ENCODE peak calls at places on chromosomes 1 and 21, in nine cellular contexts. One of them, this sample, is unnamed.

GRCh38 chr21:25563399-25564116 is 43.7 kb downstream of the MRPL39 start:
- DNase-seq in nephron progenitor cell: no peak
- DNase-seq in T1000: no peak
- DNase-seq in cardiac muscle cell: no peak
- DNase-seq in naive thymus-derived CD8-positive, alpha-beta T cell: peak
- DNase-seq in HS-5: no peak
- DNase-seq in kidney tubule cell: no peak
- DNase-seq in T-cell: no peak
- DNase-seq in activated CD4-positive, alpha-beta T cell treated with anti-CD3 and anti-CD28 coated beads, Interleukin-2, amount 50 U/mL, for 24 hours: no peak
- DNase-seq in this sample: no peak

GRCh38 chr1:176199707-176200106 is 7.4 kb downstream of the COP1 start:
- DNase-seq in nephron progenitor cell: no peak
- DNase-seq in T1000: no peak
- DNase-seq in cardiac muscle cell: no peak
- DNase-seq in naive thymus-derived CD8-positive, alpha-beta T cell: no peak
- DNase-seq in HS-5: no peak
- DNase-seq in kidney tubule cell: no peak
- DNase-seq in T-cell: no peak
- DNase-seq in activated CD4-positive, alpha-beta T cell treated with anti-CD3 and anti-CD28 coated beads, Interleukin-2, amount 50 U/mL, for 24 hours: no peak
- DNase-seq in this sample: no peak

GRCh38 chr1:41811051-41811795 is 107.5 kb downstream of the HIVEP3 start:
- DNase-seq in nephron progenitor cell: no peak
- DNase-seq in T1000: no peak
- DNase-seq in cardiac muscle cell: no peak
- DNase-seq in naive thymus-derived CD8-positive, alpha-beta T cell: no peak
- DNase-seq in HS-5: no peak
- DNase-seq in kidney tubule cell: no peak
- DNase-seq in T-cell: no peak
- DNase-seq in activated CD4-positive, alpha-beta T cell treated with anti-CD3 and anti-CD28 coated beads, Interleukin-2, amount 50 U/mL, for 24 hours: no peak
- DNase-seq in this sample: no peak

GRCh38 chr1:210645582-210646257 is 317.0 kb downstream of the HHAT start:
- DNase-seq in nephron progenitor cell: no peak
- DNase-seq in T1000: no peak
- DNase-seq in cardiac muscle cell: no peak
- DNase-seq in naive thymus-derived CD8-positive, alpha-beta T cell: no peak
- DNase-seq in HS-5: no peak
- DNase-seq in kidney tubule cell: no peak
- DNase-seq in T-cell: no peak
- DNase-seq in activated CD4-positive, alpha-beta T cell treated with anti-CD3 and anti-CD28 coated beads, Interleukin-2, amount 50 U/mL, for 24 hours: no peak
- DNase-seq in this sample: no peak

GRCh38 chr1:156268336-156268735 is 14.3 kb downstream of the SMG5 start:
- DNase-seq in nephron progenitor cell: no peak
- DNase-seq in T1000: no peak
- DNase-seq in cardiac muscle cell: no peak
- DNase-seq in naive thymus-derived CD8-positive, alpha-beta T cell: no peak
- DNase-seq in HS-5: no peak
- DNase-seq in kidney tubule cell: no peak
- DNase-seq in T-cell: no peak
- DNase-seq in activated CD4-positive, alpha-beta T cell treated with anti-CD3 and anti-CD28 coated beads, Interleukin-2, amount 50 U/mL, for 24 hours: no peak
- DNase-seq in this sample: no peak

GRCh38 chr1:154961207-154961496 is 430 bp downstream of the PYGO2 start:
- DNase-seq in nephron progenitor cell: peak
- DNase-seq in T1000: no peak
- DNase-seq in cardiac muscle cell: no peak
- DNase-seq in naive thymus-derived CD8-positive, alpha-beta T cell: no peak
- DNase-seq in HS-5: no peak
- DNase-seq in kidney tubule cell: no peak
- DNase-seq in T-cell: no peak
- DNase-seq in activated CD4-positive, alpha-beta T cell treated with anti-CD3 and anti-CD28 coated beads, Interleukin-2, amount 50 U/mL, for 24 hours: no peak
- DNase-seq in this sample: no peak

GRCh38 chr1:20093940-20094391 is 24.0 kb downstream of the PLA2G5 start:
- DNase-seq in nephron progenitor cell: no peak
- DNase-seq in T1000: no peak
- DNase-seq in cardiac muscle cell: no peak
- DNase-seq in naive thymus-derived CD8-positive, alpha-beta T cell: no peak
- DNase-seq in HS-5: no peak
- DNase-seq in kidney tubule cell: no peak
- DNase-seq in T-cell: no peak
- DNase-seq in activated CD4-positive, alpha-beta T cell treated with anti-CD3 and anti-CD28 coated beads, Interleukin-2, amount 50 U/mL, for 24 hours: no peak
- DNase-seq in this sample: no peak

GRCh38 chr1:16088996-16089395 is 15.5 kb upstream of the FAM131C start:
- DNase-seq in nephron progenitor cell: no peak
- DNase-seq in T1000: peak
- DNase-seq in cardiac muscle cell: no peak
- DNase-seq in naive thymus-derived CD8-positive, alpha-beta T cell: no peak
- DNase-seq in HS-5: no peak
- DNase-seq in kidney tubule cell: peak
- DNase-seq in T-cell: no peak
- DNase-seq in activated CD4-positive, alpha-beta T cell treated with anti-CD3 and anti-CD28 coated beads, Interleukin-2, amount 50 U/mL, for 24 hours: no peak
- DNase-seq in this sample: no peak

GRCh38 chr1:224500802-224501201 is 66.2 kb upstream of the WDR26 start:
- DNase-seq in nephron progenitor cell: no peak
- DNase-seq in T1000: no peak
- DNase-seq in cardiac muscle cell: no peak
- DNase-seq in naive thymus-derived CD8-positive, alpha-beta T cell: no peak
- DNase-seq in HS-5: no peak
- DNase-seq in kidney tubule cell: no peak
- DNase-seq in T-cell: no peak
- DNase-seq in activated CD4-positive, alpha-beta T cell treated with anti-CD3 and anti-CD28 coated beads, Interleukin-2, amount 50 U/mL, for 24 hours: no peak
- DNase-seq in this sample: no peak

GRCh38 chr1:145942891-145943290 is 14.9 kb downstream of the LIX1L start:
- DNase-seq in nephron progenitor cell: no peak
- DNase-seq in T1000: no peak
- DNase-seq in cardiac muscle cell: no peak
- DNase-seq in naive thymus-derived CD8-positive, alpha-beta T cell: no peak
- DNase-seq in HS-5: no peak
- DNase-seq in kidney tubule cell: no peak
- DNase-seq in T-cell: no peak
- DNase-seq in activated CD4-positive, alpha-beta T cell treated with anti-CD3 and anti-CD28 coated beads, Interleukin-2, amount 50 U/mL, for 24 hours: no peak
- DNase-seq in this sample: no peak

GRCh38 chr21:39535646-39536437 is 76.9 kb upstream of the B3GALT5 start:
- DNase-seq in nephron progenitor cell: no peak
- DNase-seq in T1000: no peak
- DNase-seq in cardiac muscle cell: no peak
- DNase-seq in naive thymus-derived CD8-positive, alpha-beta T cell: no peak
- DNase-seq in HS-5: no peak
- DNase-seq in kidney tubule cell: no peak
- DNase-seq in T-cell: no peak
- DNase-seq in activated CD4-positive, alpha-beta T cell treated with anti-CD3 and anti-CD28 coated beads, Interleukin-2, amount 50 U/mL, for 24 hours: no peak
- DNase-seq in this sample: no peak

GRCh38 chr1:183670169-183670568 is 17.1 kb upstream of the APOBEC4 start:
- DNase-seq in nephron progenitor cell: no peak
- DNase-seq in T1000: no peak
- DNase-seq in cardiac muscle cell: no peak
- DNase-seq in naive thymus-derived CD8-positive, alpha-beta T cell: no peak
- DNase-seq in HS-5: no peak
- DNase-seq in kidney tubule cell: no peak
- DNase-seq in T-cell: no peak
- DNase-seq in activated CD4-positive, alpha-beta T cell treated with anti-CD3 and anti-CD28 coated beads, Interleukin-2, amount 50 U/mL, for 24 hours: no peak
- DNase-seq in this sample: no peak